ENCODE peak calls at places on chromosomes 16 and 17, in six cellular contexts. One of them, this sample, is unnamed.

GRCh38 chr17:73489991-73490390 is 154.3 kb downstream of the SDK2 start:
- DNase-seq in omental fat pad: no peak
- DNase-seq in type B pancreatic cell: no peak
- DNase-seq in CD4-positive, alpha-beta T cell: no peak
- DNase-seq in lung: no peak
- DNase-seq in CD8-positive, alpha-beta T cell: no peak
- DNase-seq in this sample: no peak

GRCh38 chr17:78124081-78124835 is 4.3 kb downstream of the TMC6 start:
- DNase-seq in omental fat pad: no peak
- DNase-seq in type B pancreatic cell: no peak
- DNase-seq in CD4-positive, alpha-beta T cell: no peak
- DNase-seq in lung: no peak
- DNase-seq in CD8-positive, alpha-beta T cell: peak
- DNase-seq in this sample: no peak

GRCh38 chr17:2688351-2689342 is 22.9 kb downstream of the CLUH start:
- DNase-seq in omental fat pad: peak
- DNase-seq in type B pancreatic cell: no peak
- DNase-seq in CD4-positive, alpha-beta T cell: no peak
- DNase-seq in lung: peak
- DNase-seq in CD8-positive, alpha-beta T cell: peak
- DNase-seq in this sample: peak

GRCh38 chr16:66247516-66248089 is 118.9 kb upstream of the CDH5 start:
- DNase-seq in omental fat pad: no peak
- DNase-seq in type B pancreatic cell: no peak
- DNase-seq in CD4-positive, alpha-beta T cell: no peak
- DNase-seq in lung: no peak
- DNase-seq in CD8-positive, alpha-beta T cell: no peak
- DNase-seq in this sample: no peak

GRCh38 chr16:2675021-2675420 is 7.3 kb upstream of the KCTD5 start:
- DNase-seq in omental fat pad: no peak
- DNase-seq in type B pancreatic cell: no peak
- DNase-seq in CD4-positive, alpha-beta T cell: no peak
- DNase-seq in lung: no peak
- DNase-seq in CD8-positive, alpha-beta T cell: no peak
- DNase-seq in this sample: no peak

GRCh38 chr17:73262676-73263642 is 1.3 kb upstream of the CPSF4L start:
- DNase-seq in omental fat pad: no peak
- DNase-seq in type B pancreatic cell: no peak
- DNase-seq in CD4-positive, alpha-beta T cell: no peak
- DNase-seq in lung: no peak
- DNase-seq in CD8-positive, alpha-beta T cell: no peak
- DNase-seq in this sample: no peak

GRCh38 chr16:591892-592517 is 2.1 kb downstream of the RAB40C start:
- DNase-seq in omental fat pad: no peak
- DNase-seq in type B pancreatic cell: no peak
- DNase-seq in CD4-positive, alpha-beta T cell: no peak
- DNase-seq in lung: no peak
- DNase-seq in CD8-positive, alpha-beta T cell: no peak
- DNase-seq in this sample: no peak

GRCh38 chr17:12994341-12995074 is 23.3 kb downstream of the ELAC2 start:
- DNase-seq in omental fat pad: no peak
- DNase-seq in type B pancreatic cell: no peak
- DNase-seq in CD4-positive, alpha-beta T cell: no peak
- DNase-seq in lung: no peak
- DNase-seq in CD8-positive, alpha-beta T cell: no peak
- DNase-seq in this sample: no peak

GRCh38 chr17:30117548-30118155 is 1.0 kb downstream of the NSRP1 start:
- DNase-seq in omental fat pad: no peak
- DNase-seq in type B pancreatic cell: no peak
- DNase-seq in CD4-positive, alpha-beta T cell: no peak
- DNase-seq in lung: no peak
- DNase-seq in CD8-positive, alpha-beta T cell: no peak
- DNase-seq in this sample: no peak

GRCh38 chr17:6599364-6599763 is 41.1 kb downstream of the KIAA0753 start:
- DNase-seq in omental fat pad: no peak
- DNase-seq in type B pancreatic cell: no peak
- DNase-seq in CD4-positive, alpha-beta T cell: no peak
- DNase-seq in lung: no peak
- DNase-seq in CD8-positive, alpha-beta T cell: no peak
- DNase-seq in this sample: no peak

GRCh38 chr16:82960923-82961322 is 334.2 kb downstream of the CDH13 start:
- DNase-seq in omental fat pad: no peak
- DNase-seq in type B pancreatic cell: no peak
- DNase-seq in CD4-positive, alpha-beta T cell: no peak
- DNase-seq in lung: no peak
- DNase-seq in CD8-positive, alpha-beta T cell: no peak
- DNase-seq in this sample: no peak

GRCh38 chr16:65178151-65178550 is 56.3 kb upstream of the CDH11 start:
- DNase-seq in omental fat pad: no peak
- DNase-seq in type B pancreatic cell: no peak
- DNase-seq in CD4-positive, alpha-beta T cell: no peak
- DNase-seq in lung: no peak
- DNase-seq in CD8-positive, alpha-beta T cell: no peak
- DNase-seq in this sample: no peak

GRCh38 chr16:68644715-68645493 is at the start of gene CDH3:
- DNase-seq in omental fat pad: no peak
- DNase-seq in type B pancreatic cell: peak
- DNase-seq in CD4-positive, alpha-beta T cell: peak
- DNase-seq in lung: peak
- DNase-seq in CD8-positive, alpha-beta T cell: peak
- DNase-seq in this sample: no peak

GRCh38 chr17:81925860-81926450 is 1.6 kb downstream of the MAFG start:
- DNase-seq in omental fat pad: no peak
- DNase-seq in type B pancreatic cell: no peak
- DNase-seq in CD4-positive, alpha-beta T cell: no peak
- DNase-seq in lung: no peak
- DNase-seq in CD8-positive, alpha-beta T cell: no peak
- DNase-seq in this sample: no peak

GRCh38 chr16:67013238-67013822 is 15.6 kb upstream of the CBFB start:
- DNase-seq in omental fat pad: no peak
- DNase-seq in type B pancreatic cell: no peak
- DNase-seq in CD4-positive, alpha-beta T cell: no peak
- DNase-seq in lung: no peak
- DNase-seq in CD8-positive, alpha-beta T cell: no peak
- DNase-seq in this sample: no peak

GRCh38 chr17:46136820-46137219 is 56.4 kb downstream of the KANSL1 start:
- DNase-seq in omental fat pad: no peak
- DNase-seq in type B pancreatic cell: no peak
- DNase-seq in CD4-positive, alpha-beta T cell: no peak
- DNase-seq in lung: no peak
- DNase-seq in CD8-positive, alpha-beta T cell: no peak
- DNase-seq in this sample: no peak

GRCh38 chr16:177981-178676 is 1.6 kb downstream of the HBA1 start:
- DNase-seq in omental fat pad: no peak
- DNase-seq in type B pancreatic cell: no peak
- DNase-seq in CD4-positive, alpha-beta T cell: no peak
- DNase-seq in lung: no peak
- DNase-seq in CD8-positive, alpha-beta T cell: no peak
- DNase-seq in this sample: no peak

GRCh38 chr17:35372846-35373531 is 432 bp downstream of the SLFN11 start:
- DNase-seq in omental fat pad: no peak
- DNase-seq in type B pancreatic cell: no peak
- DNase-seq in CD4-positive, alpha-beta T cell: peak
- DNase-seq in lung: no peak
- DNase-seq in CD8-positive, alpha-beta T cell: peak
- DNase-seq in this sample: no peak

GRCh38 chr17:41781404-41782110 is 5.0 kb downstream of the JUP start:
- DNase-seq in omental fat pad: no peak
- DNase-seq in type B pancreatic cell: no peak
- DNase-seq in CD4-positive, alpha-beta T cell: no peak
- DNase-seq in lung: no peak
- DNase-seq in CD8-positive, alpha-beta T cell: no peak
- DNase-seq in this sample: no peak

GRCh38 chr17:48439875-48440505 is 10.0 kb upstream of the SKAP1 start:
- DNase-seq in omental fat pad: no peak
- DNase-seq in type B pancreatic cell: no peak
- DNase-seq in CD4-positive, alpha-beta T cell: peak
- DNase-seq in lung: no peak
- DNase-seq in CD8-positive, alpha-beta T cell: peak
- DNase-seq in this sample: no peak

GRCh38 chr17:74605361-74605760 is 13.3 kb upstream of the CD300LD start:
- DNase-seq in omental fat pad: peak
- DNase-seq in type B pancreatic cell: no peak
- DNase-seq in CD4-positive, alpha-beta T cell: no peak
- DNase-seq in lung: no peak
- DNase-seq in CD8-positive, alpha-beta T cell: no peak
- DNase-seq in this sample: no peak

GRCh38 chr16:13507530-13507929 is 412.4 kb upstream of the ERCC4 start:
- DNase-seq in omental fat pad: no peak
- DNase-seq in type B pancreatic cell: no peak
- DNase-seq in CD4-positive, alpha-beta T cell: no peak
- DNase-seq in lung: no peak
- DNase-seq in CD8-positive, alpha-beta T cell: no peak
- DNase-seq in this sample: no peak

GRCh38 chr16:5019775-5020174 is 14.0 kb downstream of the NAGPA start:
- DNase-seq in omental fat pad: no peak
- DNase-seq in type B pancreatic cell: no peak
- DNase-seq in CD4-positive, alpha-beta T cell: no peak
- DNase-seq in lung: no peak
- DNase-seq in CD8-positive, alpha-beta T cell: no peak
- DNase-seq in this sample: no peak

GRCh38 chr17:18971801-18972200 is 19.8 kb downstream of the SLC5A10 start:
- DNase-seq in omental fat pad: no peak
- DNase-seq in type B pancreatic cell: no peak
- DNase-seq in CD4-positive, alpha-beta T cell: no peak
- DNase-seq in lung: no peak
- DNase-seq in CD8-positive, alpha-beta T cell: no peak
- DNase-seq in this sample: no peak
- TF ChIP-seq CTCF in omental fat pad: no peak
- TF ChIP-seq CTCF in type B pancreatic cell: no peak
- TF ChIP-seq CTCF in CD4-positive, alpha-beta T cell: no peak
- TF ChIP-seq CTCF in lung: no peak
- TF ChIP-seq CTCF in CD8-positive, alpha-beta T cell: no peak
- TF ChIP-seq CTCF in this sample: no peak

DNA sequence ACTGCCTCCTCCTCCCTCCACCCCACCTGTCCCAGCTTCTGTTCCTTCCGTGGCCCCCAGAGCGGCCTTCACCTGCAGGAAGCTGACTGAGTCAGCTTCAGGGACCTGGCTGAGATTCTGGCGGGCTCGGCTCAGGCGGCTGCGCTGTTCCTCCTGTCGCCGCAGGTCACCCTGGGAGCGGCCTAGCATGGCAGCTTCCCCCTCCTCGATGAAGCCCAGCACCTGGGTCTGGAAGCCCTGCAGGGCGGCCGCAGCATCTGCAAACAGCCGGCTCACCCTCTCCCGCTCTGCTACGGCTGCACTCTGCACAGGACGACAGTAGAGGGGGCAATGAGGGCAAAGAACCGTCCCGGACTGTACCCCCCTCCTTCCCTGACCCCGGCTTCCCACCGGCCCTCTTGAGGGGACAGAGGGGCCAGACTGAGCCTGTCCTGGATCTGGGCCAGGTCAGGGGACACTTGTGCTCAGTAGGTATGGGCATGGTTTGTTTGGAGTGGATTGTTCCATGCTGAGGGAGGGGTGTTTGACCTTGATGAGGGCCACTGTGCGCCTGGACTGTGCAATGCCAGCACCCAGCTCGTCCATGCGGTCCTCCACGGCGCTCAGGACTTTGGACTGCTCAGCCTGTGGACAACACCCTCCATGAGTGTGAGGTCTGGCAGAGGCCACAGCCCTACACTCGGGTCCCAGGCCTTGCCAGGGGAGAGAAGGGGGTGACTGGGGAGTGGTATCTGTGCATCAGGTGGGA is 2.0 kb downstream of the TRIM47 start:
- DNase-seq in omental fat pad: no peak
- DNase-seq in type B pancreatic cell: no peak
- DNase-seq in CD4-positive, alpha-beta T cell: peak
- DNase-seq in lung: peak
- DNase-seq in CD8-positive, alpha-beta T cell: peak
- DNase-seq in this sample: no peak
- TF ChIP-seq CTCF in omental fat pad: no peak
- TF ChIP-seq CTCF in type B pancreatic cell: peak
- TF ChIP-seq CTCF in CD4-positive, alpha-beta T cell: peak
- TF ChIP-seq CTCF in lung: no peak
- TF ChIP-seq CTCF in CD8-positive, alpha-beta T cell: peak
- TF ChIP-seq CTCF in this sample: no peak

GRCh38 chr17:80860703-80861359 is 130.8 kb upstream of the CHMP6 start:
- DNase-seq in omental fat pad: no peak
- DNase-seq in type B pancreatic cell: no peak
- DNase-seq in CD4-positive, alpha-beta T cell: no peak
- DNase-seq in lung: no peak
- DNase-seq in CD8-positive, alpha-beta T cell: no peak
- DNase-seq in this sample: no peak

GRCh38 chr17:80862341-80862969 is 129.2 kb upstream of the CHMP6 start:
- DNase-seq in omental fat pad: no peak
- DNase-seq in type B pancreatic cell: no peak
- DNase-seq in CD4-positive, alpha-beta T cell: no peak
- DNase-seq in lung: no peak
- DNase-seq in CD8-positive, alpha-beta T cell: no peak
- DNase-seq in this sample: no peak

GRCh38 chr17:80861360-80861861 is 130.2 kb upstream of the CHMP6 start:
- DNase-seq in omental fat pad: no peak
- DNase-seq in type B pancreatic cell: no peak
- DNase-seq in CD4-positive, alpha-beta T cell: no peak
- DNase-seq in lung: no peak
- DNase-seq in CD8-positive, alpha-beta T cell: no peak
- DNase-seq in this sample: no peak

GRCh38 chr17:80862978-80863377 is 128.7 kb upstream of the CHMP6 start:
- DNase-seq in omental fat pad: no peak
- DNase-seq in type B pancreatic cell: no peak
- DNase-seq in CD4-positive, alpha-beta T cell: no peak
- DNase-seq in lung: no peak
- DNase-seq in CD8-positive, alpha-beta T cell: no peak
- DNase-seq in this sample: no peak

GRCh38 chr17:80861892-80862291 is 129.7 kb upstream of the CHMP6 start:
- DNase-seq in omental fat pad: no peak
- DNase-seq in type B pancreatic cell: no peak
- DNase-seq in CD4-positive, alpha-beta T cell: peak
- DNase-seq in lung: no peak
- DNase-seq in CD8-positive, alpha-beta T cell: peak
- DNase-seq in this sample: no peak
- TF ChIP-seq CTCF in omental fat pad: no peak
- TF ChIP-seq CTCF in type B pancreatic cell: peak
- TF ChIP-seq CTCF in CD4-positive, alpha-beta T cell: peak
- TF ChIP-seq CTCF in lung: no peak
- TF ChIP-seq CTCF in CD8-positive, alpha-beta T cell: peak
- TF ChIP-seq CTCF in this sample: peak

GRCh38 chr17:40099627-40100418 is 566 bp downstream of the NR1D1 start:
- DNase-seq in omental fat pad: no peak
- DNase-seq in type B pancreatic cell: no peak
- DNase-seq in CD4-positive, alpha-beta T cell: no peak
- DNase-seq in lung: no peak
- DNase-seq in CD8-positive, alpha-beta T cell: no peak
- DNase-seq in this sample: no peak

GRCh38 chr17:40100669-40101366 is 429 bp upstream of the NR1D1 start:
- DNase-seq in omental fat pad: peak
- DNase-seq in type B pancreatic cell: peak
- DNase-seq in CD4-positive, alpha-beta T cell: peak
- DNase-seq in lung: peak
- DNase-seq in CD8-positive, alpha-beta T cell: peak
- DNase-seq in this sample: peak

GRCh38 chr17:40100419-40100668 is at the start of gene NR1D1:
- DNase-seq in omental fat pad: no peak
- DNase-seq in type B pancreatic cell: no peak
- DNase-seq in CD4-positive, alpha-beta T cell: no peak
- DNase-seq in lung: no peak
- DNase-seq in CD8-positive, alpha-beta T cell: no peak
- DNase-seq in this sample: no peak

GRCh38 chr17:40097931-40098845 is 2.2 kb downstream of the NR1D1 start:
- DNase-seq in omental fat pad: no peak
- DNase-seq in type B pancreatic cell: no peak
- DNase-seq in CD4-positive, alpha-beta T cell: no peak
- DNase-seq in lung: peak
- DNase-seq in CD8-positive, alpha-beta T cell: no peak
- DNase-seq in this sample: no peak

GRCh38 chr17:40098846-40099626 is 1.4 kb downstream of the NR1D1 start:
- DNase-seq in omental fat pad: peak
- DNase-seq in type B pancreatic cell: peak
- DNase-seq in CD4-positive, alpha-beta T cell: peak
- DNase-seq in lung: peak
- DNase-seq in CD8-positive, alpha-beta T cell: peak
- DNase-seq in this sample: peak
- TF ChIP-seq CTCF in omental fat pad: no peak
- TF ChIP-seq CTCF in type B pancreatic cell: no peak
- TF ChIP-seq CTCF in CD4-positive, alpha-beta T cell: no peak
- TF ChIP-seq CTCF in lung: no peak
- TF ChIP-seq CTCF in CD8-positive, alpha-beta T cell: no peak
- TF ChIP-seq CTCF in this sample: no peak

This sample was measured in D721Med.